ENCODE peak calls at places on chromosomes 2 and 18, in five cellular contexts. K is stimulated activated CD4-positive, alpha-beta T cell treated with anti-CD3 and anti-CD28 coated beads, Interleukin-1b, Interleukin-23, amount 100 ng/mL, for 1 hour; N is NCI-H2029; Z is AG10803; D is ecto neural progenitor cell. C is an unnamed sample.

GRCh38 chr2:129239143-129239542 is 740.3 kb upstream of the RAB6C start:
- DNase-seq in K (no peak), N (no peak), Z (no peak), D (no peak), C (no peak)

GRCh38 chr2:38740851-38741541 is 10.2 kb downstream of the SRSF7 start:
- DNase-seq in K (no peak), N (no peak), Z (peak), D (no peak), C (no peak)

GRCh38 chr2:237695201-237695780 is 67.9 kb downstream of the LRRFIP1 start:
- DNase-seq in K (no peak), N (peak), Z (peak), D (no peak), C (no peak)

GRCh38 chr2:108928660-108929377 is 60.2 kb downstream of the EDAR start:
- DNase-seq in K (no peak), N (no peak), Z (no peak), D (no peak), C (no peak)

GRCh38 chr2:205681836-205682238 is 464 bp upstream of the NRP2 start:
- DNase-seq in K (no peak), N (no peak), Z (peak), D (peak), C (no peak)

GRCh38 chr18:63961430-63961980 is 8.4 kb upstream of the SERPINB8 start:
- DNase-seq in K (no peak), N (no peak), Z (no peak), D (no peak), C (no peak)

GRCh38 chr2:233005096-233005495 is 8.0 kb downstream of the NGEF start:
- DNase-seq in K (no peak), N (no peak), Z (no peak), D (no peak), C (no peak)

GRCh38 chr2:88481937-88482336 is 29.4 kb upstream of the FOXI3 start:
- DNase-seq in K (no peak), N (peak), Z (no peak), D (no peak), C (no peak)

GRCh38 chr2:220533485-220533884 is 906.1 kb downstream of the SLC4A3 start:
- DNase-seq in K (no peak), N (no peak), Z (peak), D (peak), C (no peak)

GRCh38 chr18:46660955-46661749 is 4.1 kb upstream of the LOXHD1 start:
- DNase-seq in K (no peak), N (no peak), Z (peak), D (peak), C (no peak)

GRCh38 chr2:181161615-181162014 is 181.2 kb downstream of the UBE2E3 start:
- DNase-seq in K (no peak), N (no peak), Z (no peak), D (no peak), C (no peak)

GRCh38 chr2:368386-368785 is 80.5 kb upstream of the ALKAL2 start:
- DNase-seq in K (no peak), N (no peak), Z (no peak), D (no peak), C (no peak)

GRCh38 chr2:84631047-84631446 is 114.7 kb downstream of the DNAH6 start:
- DNase-seq in K (no peak), N (no peak), Z (peak), D (no peak), C (no peak)

GRCh38 chr2:162174778-162175177 is 22.7 kb upstream of the GCG start:
- DNase-seq in K (no peak), N (no peak), Z (peak), D (no peak), C (no peak)

GRCh38 chr18:28050561-28050960 is 126.4 kb downstream of the CDH2 start:
- DNase-seq in K (no peak), N (no peak), Z (no peak), D (no peak), C (no peak)

GRCh38 chr18:36468161-36468560 is 170.6 kb downstream of the FHOD3 start:
- DNase-seq in K (no peak), N (no peak), Z (no peak), D (no peak), C (no peak)

GRCh38 chr2:217254111-217254510 is 394.2 kb upstream of the TNP1 start:
- DNase-seq in K (no peak), N (no peak), Z (no peak), D (no peak), C (no peak)

GRCh38 chr2:109213646-109214417 is 84.8 kb downstream of the SH3RF3 start:
- DNase-seq in K (peak), N (no peak), Z (peak), D (no peak), C (no peak)

GRCh38 chr18:79069792-79070151 is 578 bp downstream of the ATP9B start:
- DNase-seq in K (no peak), N (no peak), Z (no peak), D (no peak), C (no peak)

GRCh38 chr18:57207124-57207916 is 60.4 kb downstream of the BOD1L2 start:
- DNase-seq in K (no peak), N (no peak), Z (no peak), D (no peak), C (no peak)

GRCh38 chr2:216636570-216637450 is 3.6 kb downstream of the IGFBP2 start:
- DNase-seq in K (no peak), N (peak), Z (no peak), D (peak), C (no peak)

GRCh38 chr2:70557171-70557838 is 3.7 kb upstream of the TGFA start:
- DNase-seq in K (no peak), N (peak), Z (no peak), D (peak), C (no peak)

GRCh38 chr2:222613715-222614331 is 42.1 kb downstream of the FARSB start:
- DNase-seq in K (no peak), N (peak), Z (peak), D (no peak), C (no peak)

GRCh38 chr2:216151313-216152030 is 42.3 kb downstream of the XRCC5 start:
- DNase-seq in K (no peak), N (no peak), Z (peak), D (no peak), C (no peak)

GRCh38 chr2:178194600-178195389 is 483 bp downstream of the OSBPL6 start:
- DNase-seq in K (no peak), N (no peak), Z (peak), D (peak), C (no peak)

GRCh38 chr2:95314964-95315611 is 17.9 kb downstream of the KCNIP3 start:
- DNase-seq in K (no peak), N (no peak), Z (peak), D (peak), C (no peak)

GRCh38 chr2:226721541-226721940 is 78.1 kb downstream of the IRS1 start:
- DNase-seq in K (no peak), N (no peak), Z (peak), D (no peak), C (no peak)

GRCh38 chr2:205212357-205212756 is 469.9 kb upstream of the NRP2 start:
- DNase-seq in K (no peak), N (no peak), Z (no peak), D (no peak), C (no peak)

GRCh38 chr2:169933124-169933711 is 106.0 kb downstream of the UBR3 start:
- DNase-seq in K (no peak), N (peak), Z (peak), D (no peak), C (no peak)

GRCh38 chr2:42652086-42652485 is 83.7 kb downstream of the MTA3 start:
- DNase-seq in K (no peak), N (no peak), Z (no peak), D (no peak), C (no peak)

GRCh38 chr2:239287461-239287860 is 113.4 kb downstream of the HDAC4 start:
- DNase-seq in K (no peak), N (no peak), Z (no peak), D (no peak), C (no peak)

GRCh38 chr18:77131652-77132368 is 773 bp downstream of the MBP start:
- DNase-seq in K (no peak), N (no peak), Z (no peak), D (peak), C (no peak)

GRCh38 chr18:50393802-50394201 is 19.0 kb downstream of the SKA1 start:
- DNase-seq in K (no peak), N (no peak), Z (no peak), D (no peak), C (no peak)

GRCh38 chr2:229783108-229783721 is 68.9 kb upstream of the DNER start:
- DNase-seq in K (no peak), N (no peak), Z (no peak), D (no peak), C (no peak)

C was measured in esophagus squamous epithelium.